ENCODE peak calls at places on chromosomes 5 and 9, in four cellular contexts. D is omental fat pad; G is HT-29; Q is effector memory CD4-positive, alpha-beta T cell. E is an unnamed sample.

GRCh38 chr5:141039517-141039916 is 11.7 kb upstream of the PCDHB1 start:
- DNase-seq in D (no peak), G (no peak), Q (no peak), E (no peak)

GRCh38 chr9:123881604-123882003 is 48.3 kb downstream of the DENND1A start:
- DNase-seq in D (no peak), G (no peak), Q (no peak), E (no peak)

GRCh38 chr5:168786142-168786541 is 207.0 kb upstream of the PANK3 start:
- DNase-seq in D (no peak), G (peak; percentile 10), Q (no peak), E (no peak)

GRCh38 chr5:132272341-132273210 is 15.1 kb downstream of the PDLIM4 start:
- DNase-seq in D (peak; percentile 64), G (peak; percentile 72), Q (peak; percentile 16), E (peak; percentile 30)

GRCh38 chr5:14775857-14776256 is 95.7 kb downstream of the ANKH start:
- DNase-seq in D (no peak), G (no peak), Q (no peak), E (no peak)

GRCh38 chr5:150763023-150763793 is 4.4 kb upstream of the DCTN4 start:
- DNase-seq in D (peak; percentile 80), G (peak; percentile 62), Q (no peak), E (no peak)

GRCh38 chr5:95711501-95712346 is 19.4 kb upstream of the RHOBTB3 start:
- DNase-seq in D (no peak), G (no peak), Q (no peak), E (no peak)

GRCh38 chr5:76475358-76475757 is 72.3 kb downstream of the IQGAP2 start:
- DNase-seq in D (no peak), G (no peak), Q (no peak), E (no peak)

GRCh38 chr9:98367371-98367900 is 112.0 kb upstream of the TBC1D2 start:
- DNase-seq in D (no peak), G (no peak), Q (no peak), E (no peak)

E was measured in T-helper 17 cell.